ENCODE peak calls at places on chromosomes 11 and 22, in seven cellular contexts. D is HCT116, I is K562, R is HepG2, W is GM12878, X is endothelial cell of umbilical vein, Y is H1. F is an unnamed sample.
A peak's percentile ranks its signal among the peaks of the same experiment; 100 is the strongest.

GRCh38 chr11:14082338-14082737 is 119.8 kb downstream of the SPON1 start:
- DNase-seq in X (no peak), R (no peak), W (no peak), D (no peak), I (no peak), Y (no peak), F (no peak)

GRCh38 chr22:39244496-39245129 is at the start of gene PDGFB:
- DNase-seq in X (peak; percentile 65), I (peak; percentile 52), Y (no peak), R (no peak), D (no peak), W (no peak), F (peak; percentile 52)

GRCh38 chr11:79076526-79077115 is 364.2 kb downstream of the TENM4 start:
- DNase-seq in D (peak; percentile 32), R (peak; percentile 30), X (peak; percentile 50), I (peak; percentile 55), W (no peak), Y (no peak), F (peak; percentile 75)

GRCh38 chr11:1317432-1317831 is 8.0 kb upstream of the TOLLIP start:
- DNase-seq in W (no peak), Y (no peak), I (peak; percentile 9), R (no peak), D (no peak), X (no peak), F (no peak)

GRCh38 chr11:125591659-125592304 is 870 bp upstream of the STT3A start:
- DNase-seq in W (no peak), D (no peak), R (peak; percentile 10), Y (no peak), X (peak; percentile 70), I (peak; percentile 47), F (peak; percentile 54)

GRCh38 chr11:125224391-125225015 is 60.0 kb downstream of the PKNOX2 start:
- DNase-seq in I (peak; percentile 8), D (peak; percentile 8), R (peak; percentile 9), X (peak; percentile 45), W (no peak), Y (no peak), F (peak; percentile 72)

GRCh38 chr22:41222846-41223507 is 17.8 kb downstream of the CHADL start:
- DNase-seq in W (no peak), D (no peak), X (no peak), Y (no peak), R (no peak), I (no peak), F (no peak)

GRCh38 chr11:108559904-108560303 is 33.7 kb downstream of the EXPH5 start:
- DNase-seq in R (no peak), I (no peak), X (no peak), W (no peak), D (no peak), Y (no peak), F (no peak)

GRCh38 chr11:68812526-68812925 is 29.2 kb downstream of the CPT1A start:
- DNase-seq in I (no peak), Y (no peak), R (no peak), D (no peak), W (no peak), X (no peak), F (no peak)

GRCh38 chr11:69949327-69949726 is 128.8 kb upstream of the ANO1 start:
- DNase-seq in D (peak; percentile 97), X (peak; percentile 68), R (peak; percentile 53), I (peak; percentile 62), Y (no peak), W (no peak), F (no peak)

GRCh38 chr11:70509476-70509875 is 111.1 kb downstream of the CTTN start:
- DNase-seq in D (no peak), X (no peak), Y (no peak), W (no peak), I (no peak), R (no peak), F (no peak)

GRCh38 chr11:15053201-15053685 is 20.1 kb upstream of the CALCB start:
- DNase-seq in X (no peak), I (no peak), R (no peak), W (no peak), Y (no peak), D (peak; percentile 87), F (no peak)

GRCh38 chr11:128840137-128840536 is 27.0 kb downstream of the KCNJ1 start:
- DNase-seq in Y (no peak), R (no peak), D (no peak), W (no peak), X (peak; percentile 49), I (no peak), F (no peak)

GRCh38 chr11:116842117-116842516 is 4.7 kb upstream of the APOA1 start:
- DNase-seq in I (no peak), R (no peak), W (no peak), Y (no peak), X (no peak), D (no peak), F (no peak)

GRCh38 chr11:116843661-116844060 is 6.2 kb upstream of the APOA1 start:
- DNase-seq in Y (no peak), W (no peak), I (no peak), D (no peak), X (no peak), R (no peak), F (no peak)

GRCh38 chr11:116847612-116848011 is 10.2 kb upstream of the APOA1 start:
- DNase-seq in X (no peak), D (no peak), W (no peak), Y (no peak), I (no peak), R (no peak), F (no peak)

GRCh38 chr11:116842909-116843308 is 5.5 kb upstream of the APOA1 start:
- DNase-seq in R (no peak), D (no peak), Y (no peak), X (no peak), W (no peak), I (no peak), F (no peak)

DNA sequence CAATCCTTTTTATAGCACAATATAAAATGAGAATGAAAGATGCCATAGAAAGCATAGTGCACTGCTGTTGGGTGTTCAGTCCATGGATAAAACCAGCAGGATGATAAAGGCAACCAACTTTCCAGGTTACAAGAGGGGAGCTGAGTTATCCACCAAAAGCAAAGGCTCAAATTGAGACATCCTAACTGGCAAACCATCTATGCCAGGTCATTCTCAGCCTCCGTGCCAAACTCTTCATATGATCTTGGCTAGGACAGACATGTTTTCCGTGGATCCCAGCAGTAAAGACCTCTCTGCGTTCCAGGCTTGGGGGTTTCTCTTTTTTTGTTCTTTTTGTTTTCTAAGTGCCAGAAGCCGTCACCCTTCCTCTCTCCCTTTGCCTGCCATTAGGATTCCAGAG is 7.3 kb upstream of the APOA1 start:
- DNase-seq in D (no peak), X (no peak), I (no peak), W (no peak), Y (no peak), R (no peak), F (no peak)
- TF ChIP-seq EZH2 in D (no peak), X (no peak), I (no peak), W (no peak), Y (no peak), R (no peak), F (no peak)

DNA sequence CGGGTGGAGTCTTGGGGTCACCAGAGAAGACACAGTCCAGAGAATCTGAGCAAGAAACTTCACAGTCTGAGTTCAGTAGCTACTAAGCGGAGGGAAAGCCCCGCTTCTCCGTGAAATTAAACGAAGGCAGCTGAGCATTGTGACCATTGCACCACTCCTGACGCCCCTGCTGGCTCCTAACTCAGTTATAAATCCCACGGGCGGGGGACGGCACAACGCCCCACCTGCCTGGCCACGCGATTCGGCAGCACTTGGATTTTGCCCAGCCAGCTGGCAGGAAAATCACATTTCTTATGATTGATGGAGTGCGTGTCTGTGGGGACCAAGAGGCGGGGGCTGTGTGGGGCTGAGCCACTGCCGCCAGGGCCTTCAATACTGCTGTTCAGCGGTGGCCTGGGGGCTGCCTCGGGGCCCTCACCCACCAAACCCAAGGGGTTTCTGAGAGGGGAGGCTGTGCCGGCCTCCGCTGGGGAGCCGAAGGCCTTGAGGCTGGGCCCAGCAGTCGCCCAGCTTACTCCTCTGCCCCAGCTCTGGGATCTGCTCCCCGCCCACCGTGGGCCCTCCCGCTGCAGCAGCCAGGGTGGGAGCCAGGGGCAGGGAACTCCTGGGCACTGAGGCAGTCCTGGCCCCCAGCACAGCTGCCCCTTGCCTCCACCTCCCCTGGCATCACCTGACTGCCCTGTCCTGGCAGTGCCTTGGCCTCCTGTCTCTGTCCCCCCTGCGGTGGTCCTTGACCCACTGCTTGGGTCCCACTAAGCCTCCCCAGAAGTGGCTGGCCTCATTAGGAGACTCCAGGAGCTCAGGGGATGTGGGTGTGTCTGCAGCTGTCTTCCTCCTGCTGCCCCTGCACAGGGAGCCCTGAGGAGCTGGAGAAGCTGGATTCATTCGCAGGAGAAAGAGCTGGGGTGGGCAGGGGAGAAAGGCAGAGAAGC is 30.8 kb downstream of the SHISAL1 start:
- DNase-seq in Y (no peak), I (no peak), W (no peak), X (no peak), R (no peak), D (no peak), F (no peak)
- H4K20me1 ChIP-seq in Y (no peaks in the 10 kb centered on the region), I (peaks cover 6% of the 10 kb centered on the region), W (no peaks in the 10 kb centered on the region), X (no peaks in the 10 kb centered on the region), R (no peaks in the 10 kb centered on the region), D (no peaks in the 10 kb centered on the region), F (no peaks in the 10 kb centered on the region)

GRCh38 chr11:2380807-2381350 is 3.8 kb downstream of the CD81 start:
- DNase-seq in D (no peak), R (no peak), Y (no peak), X (peak; percentile 57), I (no peak), W (peak; percentile 55), F (no peak)
- TF ChIP-seq POLR2AphosphoS5 in D (no peak), R (no peak), Y (no peak), X (peak; percentile 26), I (no peak), W (no peak), F (no peak)

GRCh38 chr11:120284272-120284671 is 40.8 kb upstream of the TLCD5 start:
- DNase-seq in I (no peak), Y (no peak), D (no peak), W (no peak), X (no peak), R (peak; percentile 42), F (no peak)

GRCh38 chr11:120283124-120283523 is 42.0 kb upstream of the TLCD5 start:
- DNase-seq in R (no peak), I (no peak), Y (no peak), D (no peak), W (no peak), X (no peak), F (no peak)

GRCh38 chr11:120280566-120281160 is 40.7 kb downstream of the POU2F3 start:
- DNase-seq in R (peak; percentile 51), D (no peak), Y (no peak), I (peak; percentile 20), W (no peak), X (no peak), F (no peak)

GRCh38 chr11:120279490-120279889 is 39.5 kb downstream of the POU2F3 start:
- DNase-seq in Y (no peak), W (no peak), D (no peak), I (no peak), R (no peak), X (no peak), F (no peak)

DNA sequence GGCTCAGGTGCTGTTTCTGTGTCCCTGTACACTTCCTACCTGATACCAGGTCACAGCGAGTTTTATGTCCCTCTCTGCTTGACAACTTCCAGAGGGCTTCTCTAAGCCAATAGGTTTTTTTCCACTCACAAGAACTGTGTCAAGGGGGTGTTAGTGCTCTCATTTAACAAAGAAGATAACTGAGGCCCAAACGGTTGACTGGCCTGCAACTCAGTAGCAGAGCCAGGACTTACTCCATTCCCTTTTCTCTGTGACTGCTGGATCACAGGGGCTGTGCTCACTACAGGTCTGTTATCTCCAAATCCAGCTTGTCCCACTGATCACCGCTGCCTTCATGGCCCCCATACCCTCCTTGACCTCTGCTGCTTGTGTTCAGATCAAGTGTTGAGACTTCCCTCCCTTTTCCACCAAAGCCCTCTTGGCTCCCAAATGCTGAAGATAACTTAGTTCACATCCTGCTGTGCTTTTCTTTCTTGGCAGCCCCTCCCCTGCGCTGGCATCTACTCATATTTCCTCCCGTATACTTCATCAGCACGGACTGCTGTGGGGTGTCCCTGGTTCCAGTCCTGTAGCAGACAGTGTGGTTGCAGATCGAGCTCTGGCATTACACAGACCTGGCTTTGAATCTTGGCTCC is 41.3 kb downstream of the POU2F3 start:
- DNase-seq in R (no peak), X (no peak), I (peak; percentile 91), D (no peak), Y (no peak), W (no peak), F (no peak)
- TF ChIP-seq EZH2 in R (no peak), X (no peak), I (no peak), D (no peak), Y (no peak), W (no peak), F (no peak)